ENCODE peak calls at places on chromosomes 6 and 20, in four cellular contexts. L, R, Y and K are unnamed samples.

GRCh38 chr6:127302728-127303675 is 36.3 kb downstream of the RNF146 start:
- DNase-seq in R (no peak), L (no peak), Y (no peak), K (peak)

GRCh38 chr6:56802570-56802969 is 152.3 kb upstream of the BEND6 start:
- DNase-seq in Y (peak), L (no peak), R (no peak), K (peak)

GRCh38 chr6:34238507-34239239 is 2.0 kb downstream of the HMGA1 start:
- DNase-seq in R (no peak), Y (no peak), L (no peak), K (peak)

GRCh38 chr6:167569041-167569805 is 244.3 kb downstream of the TTLL2 start:
- DNase-seq in R (no peak), L (no peak), Y (no peak), K (no peak)

GRCh38 chr20:4289875-4290274 is 274.5 kb upstream of the RNF24 start:
- DNase-seq in Y (no peak), R (no peak), L (no peak), K (no peak)

GRCh38 chr6:71404145-71404966 is 115.7 kb downstream of the OGFRL1 start:
- DNase-seq in L (peak), Y (no peak), R (no peak), K (no peak)

GRCh38 chr20:54084727-54085368 is 14.5 kb upstream of the BCAS1 start:
- DNase-seq in R (no peak), L (no peak), Y (no peak), K (no peak)

GRCh38 chr6:72776456-72776855 is 154.6 kb downstream of the KCNQ5 start:
- DNase-seq in R (no peak), L (no peak), Y (no peak), K (no peak)

GRCh38 chr6:116370328-116370716 is 425 bp upstream of the DSE start:
- DNase-seq in L (peak), Y (no peak), R (no peak), K (peak)

GRCh38 chr20:19291818-19292132 is 79.3 kb downstream of the SLC24A3 start:
- DNase-seq in Y (no peak), R (no peak), L (no peak), K (no peak)

GRCh38 chr6:39137235-39137634 is 22.2 kb upstream of the SAYSD1 start:
- DNase-seq in Y (no peak), R (peak), L (peak), K (no peak)

GRCh38 chr6:107235521-107235920 is 120.2 kb upstream of the BEND3 start:
- DNase-seq in L (no peak), R (no peak), Y (no peak), K (no peak)

GRCh38 chr6:88380083-88380482 is 213.9 kb upstream of the CNR1 start:
- DNase-seq in Y (no peak), R (peak), L (no peak), K (no peak)

GRCh38 chr6:117469356-117469755 is 13.1 kb upstream of the DCBLD1 start:
- DNase-seq in Y (no peak), R (no peak), L (no peak), K (no peak)